ENCODE peak calls at places on chromosomes 12 and 14, in six cellular contexts. One of them, this sample, is unnamed.

GRCh38 chr12:54448344-54448743 is 25.1 kb downstream of the GTSF1 start:
- DNase-seq in stomach: no peak
- DNase-seq in psoas muscle: no peak
- DNase-seq in fibroblast of the aortic adventitia: no peak
- DNase-seq in lung: no peak
- DNase-seq in A549: no peak
- DNase-seq in this sample: no peak

GRCh38 chr14:70707138-70708038 is 65.7 kb downstream of the TTC9 start:
- DNase-seq in stomach: no peak
- DNase-seq in psoas muscle: no peak
- DNase-seq in fibroblast of the aortic adventitia: peak
- DNase-seq in lung: peak
- DNase-seq in A549: peak
- DNase-seq in this sample: no peak

GRCh38 chr12:98799411-98799810 is 154.3 kb downstream of the APAF1 start:
- DNase-seq in stomach: no peak
- DNase-seq in psoas muscle: no peak
- DNase-seq in fibroblast of the aortic adventitia: no peak
- DNase-seq in lung: no peak
- DNase-seq in A549: peak
- DNase-seq in this sample: no peak

GRCh38 chr12:31009976-31010375 is 63.7 kb upstream of the DDX11 start:
- DNase-seq in stomach: no peak
- DNase-seq in psoas muscle: no peak
- DNase-seq in fibroblast of the aortic adventitia: no peak
- DNase-seq in lung: no peak
- DNase-seq in A549: no peak
- DNase-seq in this sample: peak

GRCh38 chr12:31016057-31016456 is 57.6 kb upstream of the DDX11 start:
- DNase-seq in stomach: no peak
- DNase-seq in psoas muscle: no peak
- DNase-seq in fibroblast of the aortic adventitia: no peak
- DNase-seq in lung: no peak
- DNase-seq in A549: no peak
- DNase-seq in this sample: peak

GRCh38 chr12:89319111-89319510 is 33.2 kb downstream of the DUSP6 start:
- DNase-seq in stomach: no peak
- DNase-seq in psoas muscle: peak
- DNase-seq in fibroblast of the aortic adventitia: peak
- DNase-seq in lung: no peak
- DNase-seq in A549: no peak
- DNase-seq in this sample: no peak

GRCh38 chr12:68641138-68641537 is 30.4 kb downstream of the RAP1B start:
- DNase-seq in stomach: no peak
- DNase-seq in psoas muscle: no peak
- DNase-seq in fibroblast of the aortic adventitia: no peak
- DNase-seq in lung: no peak
- DNase-seq in A549: no peak
- DNase-seq in this sample: no peak

GRCh38 chr14:63300854-63301253 is 17.9 kb downstream of the GPHB5 start:
- DNase-seq in stomach: no peak
- DNase-seq in psoas muscle: no peak
- DNase-seq in fibroblast of the aortic adventitia: no peak
- DNase-seq in lung: no peak
- DNase-seq in A549: no peak
- DNase-seq in this sample: no peak

GRCh38 chr12:16605666-16606116 is 271 bp downstream of the LMO3 start:
- DNase-seq in stomach: no peak
- DNase-seq in psoas muscle: no peak
- DNase-seq in fibroblast of the aortic adventitia: peak
- DNase-seq in lung: peak
- DNase-seq in A549: no peak
- DNase-seq in this sample: no peak

GRCh38 chr12:16606201-16606849 is 363 bp upstream of the LMO3 start:
- DNase-seq in stomach: no peak
- DNase-seq in psoas muscle: no peak
- DNase-seq in fibroblast of the aortic adventitia: peak
- DNase-seq in lung: peak
- DNase-seq in A549: no peak
- DNase-seq in this sample: no peak

GRCh38 chr12:16604853-16605252 is 1.1 kb downstream of the LMO3 start:
- DNase-seq in stomach: no peak
- DNase-seq in psoas muscle: no peak
- DNase-seq in fibroblast of the aortic adventitia: no peak
- DNase-seq in lung: peak
- DNase-seq in A549: no peak
- DNase-seq in this sample: no peak

GRCh38 chr12:16606936-16607335 is 974 bp upstream of the LMO3 start:
- DNase-seq in stomach: no peak
- DNase-seq in psoas muscle: no peak
- DNase-seq in fibroblast of the aortic adventitia: no peak
- DNase-seq in lung: no peak
- DNase-seq in A549: no peak
- DNase-seq in this sample: no peak

DNA sequence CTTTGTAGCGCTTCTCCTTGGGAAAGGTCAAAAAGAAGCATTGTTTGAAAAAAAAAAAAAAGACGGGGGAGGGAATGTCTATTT is at the start of gene LMO3:
- DNase-seq in stomach: no peak
- DNase-seq in psoas muscle: no peak
- DNase-seq in fibroblast of the aortic adventitia: no peak
- DNase-seq in lung: no peak
- DNase-seq in A549: no peak
- DNase-seq in this sample: no peak
- H3K4me3 ChIP-seq in stomach: peak
- H3K4me3 ChIP-seq in psoas muscle: peak
- H3K4me3 ChIP-seq in fibroblast of the aortic adventitia: peak
- H3K4me3 ChIP-seq in lung: peak
- H3K4me3 ChIP-seq in A549: peak
- H3K4me3 ChIP-seq in this sample: peak

DNA sequence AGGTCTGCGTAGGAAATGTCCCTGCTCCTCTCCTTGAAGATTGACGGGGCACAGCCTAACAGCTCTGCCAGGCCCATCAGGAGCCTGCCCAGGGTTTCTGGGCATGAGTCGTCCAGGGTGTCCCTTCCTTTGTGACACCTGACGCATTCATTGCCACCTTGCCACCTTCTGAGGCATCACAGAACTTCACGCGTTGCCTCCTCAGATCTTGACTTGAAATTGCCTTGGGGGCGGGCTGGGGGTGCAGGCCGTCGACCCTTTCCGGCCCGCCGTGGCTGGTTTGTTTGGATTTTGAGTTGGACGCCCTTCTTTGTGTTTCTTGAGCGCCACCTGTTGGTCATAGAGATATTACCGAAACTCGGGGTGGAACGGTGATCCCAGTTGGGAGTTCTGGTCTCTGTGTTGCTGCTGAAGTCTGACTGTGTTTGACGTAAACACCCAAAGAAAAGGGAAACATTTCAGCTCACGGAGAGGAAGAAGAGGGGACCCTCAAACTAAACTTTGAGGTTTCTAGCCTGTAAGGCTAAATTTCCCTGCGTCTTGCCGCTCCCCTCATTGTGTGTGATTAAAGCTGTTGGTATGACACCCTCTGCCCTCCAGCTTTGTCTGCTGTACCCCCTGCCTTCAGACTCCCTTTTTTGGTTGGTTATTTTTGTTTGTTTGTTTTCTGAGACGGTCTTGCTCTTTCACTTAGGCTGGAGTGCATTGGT is 44.6 kb downstream of the MLXIP start:
- DNase-seq in stomach: peak
- DNase-seq in psoas muscle: peak
- DNase-seq in fibroblast of the aortic adventitia: peak
- DNase-seq in lung: peak
- DNase-seq in A549: peak
- DNase-seq in this sample: peak
- H3K4me3 ChIP-seq in stomach: no peak
- H3K4me3 ChIP-seq in psoas muscle: no peak
- H3K4me3 ChIP-seq in fibroblast of the aortic adventitia: no peak
- H3K4me3 ChIP-seq in lung: no peak
- H3K4me3 ChIP-seq in A549: no peak
- H3K4me3 ChIP-seq in this sample: no peak

GRCh38 chr14:56813143-56813551 is 2.9 kb upstream of the OTX2 start:
- DNase-seq in stomach: no peak
- DNase-seq in psoas muscle: no peak
- DNase-seq in fibroblast of the aortic adventitia: no peak
- DNase-seq in lung: no peak
- DNase-seq in A549: no peak
- DNase-seq in this sample: no peak
- H3K4me3 ChIP-seq in stomach: no peak
- H3K4me3 ChIP-seq in psoas muscle: no peak
- H3K4me3 ChIP-seq in fibroblast of the aortic adventitia: no peak
- H3K4me3 ChIP-seq in lung: no peak
- H3K4me3 ChIP-seq in A549: no peak
- H3K4me3 ChIP-seq in this sample: no peak

GRCh38 chr14:52318057-52318456 is 3.9 kb downstream of the PTGER2 start:
- DNase-seq in stomach: no peak
- DNase-seq in psoas muscle: no peak
- DNase-seq in fibroblast of the aortic adventitia: no peak
- DNase-seq in lung: no peak
- DNase-seq in A549: no peak
- DNase-seq in this sample: no peak
- H3K4me3 ChIP-seq in stomach: peak
- H3K4me3 ChIP-seq in psoas muscle: no peak
- H3K4me3 ChIP-seq in fibroblast of the aortic adventitia: peak
- H3K4me3 ChIP-seq in lung: no peak
- H3K4me3 ChIP-seq in A549: no peak
- H3K4me3 ChIP-seq in this sample: peak

GRCh38 chr14:106848330-106849121 is 1322.1 kb downstream of the TMEM121 start:
- DNase-seq in stomach: no peak
- DNase-seq in psoas muscle: no peak
- DNase-seq in fibroblast of the aortic adventitia: no peak
- DNase-seq in lung: no peak
- DNase-seq in A549: peak
- DNase-seq in this sample: no peak
- H3K4me3 ChIP-seq in stomach: no peak
- H3K4me3 ChIP-seq in psoas muscle: no peak
- H3K4me3 ChIP-seq in fibroblast of the aortic adventitia: no peak
- H3K4me3 ChIP-seq in lung: no peak
- H3K4me3 ChIP-seq in A549: no peak
- H3K4me3 ChIP-seq in this sample: no peak

DNA sequence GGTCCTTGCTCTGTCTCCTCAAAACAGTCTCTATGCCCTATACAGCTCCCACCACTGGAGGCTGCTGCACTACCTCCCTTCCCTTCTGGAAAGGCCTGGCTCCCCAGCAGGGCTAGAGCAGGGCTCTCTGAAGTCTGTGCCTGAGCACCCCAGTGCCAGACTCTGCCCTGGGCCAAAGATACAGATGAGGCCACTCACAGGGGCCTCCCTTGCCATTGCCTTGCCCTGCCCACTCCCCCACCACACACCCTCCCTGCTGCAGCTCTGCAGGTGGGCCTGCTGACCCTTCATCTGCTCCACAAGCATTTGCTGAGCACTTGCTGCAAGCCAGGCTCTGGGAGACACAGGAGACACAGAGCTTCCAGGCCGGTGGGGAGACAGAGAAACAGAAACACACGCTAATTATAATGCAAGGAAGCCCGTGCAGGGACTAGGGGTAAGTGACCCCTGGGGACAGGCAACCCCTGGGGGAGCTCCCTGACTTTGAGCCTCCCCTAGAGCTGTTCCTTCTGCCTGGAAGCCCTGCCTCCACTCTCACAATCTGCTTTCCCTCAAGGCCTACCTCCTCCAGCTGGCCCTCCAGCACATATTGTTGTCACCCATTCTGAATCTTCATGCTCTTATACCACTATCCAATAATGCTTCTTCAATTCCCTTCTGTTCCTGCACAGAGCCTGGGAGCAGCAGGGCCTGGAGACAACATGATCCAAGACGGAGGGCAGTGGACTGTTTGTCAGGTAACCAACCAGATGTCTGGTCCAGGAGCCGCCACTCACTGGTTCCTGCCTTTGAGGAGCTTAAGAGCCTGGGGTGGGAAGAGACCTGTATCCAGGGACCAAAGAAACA is 32.6 kb upstream of the PNMA1 start:
- DNase-seq in stomach: no peak
- DNase-seq in psoas muscle: no peak
- DNase-seq in fibroblast of the aortic adventitia: no peak
- DNase-seq in lung: no peak
- DNase-seq in A549: no peak
- DNase-seq in this sample: peak
- H3K4me3 ChIP-seq in stomach: no peak
- H3K4me3 ChIP-seq in psoas muscle: no peak
- H3K4me3 ChIP-seq in fibroblast of the aortic adventitia: no peak
- H3K4me3 ChIP-seq in lung: no peak
- H3K4me3 ChIP-seq in A549: no peak
- H3K4me3 ChIP-seq in this sample: no peak

This sample was measured in spleen.